ENCODE peak calls at places on chromosomes 6 and 20, in eight cellular contexts. G, Z, I, D, R, L, N and X are unnamed samples.

GRCh38 chr6:30264731-30265130 is 51.5 kb upstream of the TRIM26 start:
- DNase-seq in I (no peak), R (peak; percentile 26), D (peak; percentile 30), G (no peak), N (no peak), Z (no peak), L (no peak), X (no peak)

GRCh38 chr20:51326241-51326819 is 216.2 kb downstream of the NFATC2 start:
- DNase-seq in D (peak; percentile 81), N (peak; percentile 11), Z (peak; percentile 66), R (peak; percentile 49), L (no peak), G (peak; percentile 8), I (no peak), X (no peak)

GRCh38 chr6:140736227-140736626 is 1361.8 kb upstream of the CITED2 start:
- DNase-seq in I (no peak), N (no peak), D (peak; percentile 5), G (no peak), Z (no peak), L (no peak), R (peak; percentile 36), X (no peak)

GRCh38 chr6:127053032-127053908 is 65.2 kb upstream of the RSPO3 start:
- DNase-seq in R (no peak), Z (no peak), N (no peak), I (no peak), L (no peak), D (peak; percentile 13), G (no peak), X (no peak)

GRCh38 chr6:43475506-43475905 is 1.9 kb upstream of the TJAP1 start:
- DNase-seq in G (no peak), L (no peak), I (no peak), R (no peak), D (no peak), Z (no peak), N (no peak), X (no peak)

GRCh38 chr20:17873410-17874270 is 95.0 kb downstream of the SNX5 start:
- DNase-seq in D (peak; percentile 94), R (peak; percentile 99), G (no peak), Z (no peak), N (no peak), I (no peak), L (peak; percentile 47), X (no peak)

GRCh38 chr6:33095681-33096080 is 19.9 kb downstream of the HLA-DPB1 start:
- DNase-seq in N (no peak), D (peak; percentile 44), G (no peak), I (no peak), R (no peak), L (no peak), Z (no peak), X (no peak)

GRCh38 chr6:37667050-37667814 is 30.5 kb downstream of the MDGA1 start:
- DNase-seq in I (no peak), L (no peak), N (no peak), D (peak; percentile 31), R (no peak), G (no peak), Z (no peak), X (no peak)

GRCh38 chr6:169283924-169284323 is 30.3 kb upstream of the THBS2 start:
- DNase-seq in Z (no peak), G (no peak), L (no peak), N (no peak), R (no peak), D (no peak), I (no peak), X (no peak)

GRCh38 chr20:23163562-23163961 is 77.4 kb upstream of the CD93 start:
- DNase-seq in N (no peak), L (no peak), D (no peak), I (no peak), Z (peak; percentile 2), G (no peak), R (no peak), X (no peak)

GRCh38 chr6:411402-412145 is 20.0 kb downstream of the IRF4 start:
- DNase-seq in Z (no peak), D (no peak), I (no peak), N (no peak), R (no peak), G (no peak), L (no peak), X (no peak)

GRCh38 chr20:63294536-63294900 is 1.5 kb downstream of the COL20A1 start:
- DNase-seq in G (no peak), D (no peak), L (no peak), Z (no peak), N (no peak), I (no peak), R (no peak), X (no peak)

GRCh38 chr20:8722277-8722928 is 346.5 kb upstream of the PLCB4 start:
- DNase-seq in R (peak; percentile 53), Z (peak; percentile 24), D (peak; percentile 55), I (peak; percentile 44), N (peak; percentile 13), G (peak; percentile 35), L (peak; percentile 58), X (no peak)

GRCh38 chr6:30752164-30752927 is 8.0 kb upstream of the IER3 start:
- DNase-seq in Z (no peak), D (peak; percentile 92), L (no peak), G (no peak), N (peak; percentile 22), I (no peak), R (peak; percentile 99), X (no peak)